ENCODE peak calls at places on chromosomes 12 and 14, in five cellular contexts. G is PC-3; D is K562; C is vagina; Z is naive thymus-derived CD4-positive, alpha-beta T cell. H is an unnamed sample.

GRCh38 chr12:26126340-26127284 is 1.8 kb upstream of the BHLHE41 start:
- DNase-seq in D (peak; percentile 62), G (peak; percentile 94), Z (no peak), C (no peak), H (peak; percentile 71)

GRCh38 chr12:34402899-34403705 is 380.8 kb downstream of the ALG10 start:
- DNase-seq in Z (no peak), D (no peak), C (peak; percentile 77), G (no peak), H (no peak)

GRCh38 chr14:92785601-92786426 is 8.3 kb upstream of the GOLGA5 start:
- DNase-seq in G (peak; percentile 53), Z (no peak), D (peak; percentile 62), C (no peak), H (no peak)

GRCh38 chr12:132414634-132415340 is 75.2 kb upstream of the FBRSL1 start:
- DNase-seq in G (peak; percentile 94), D (peak; percentile 80), Z (peak; percentile 75), C (no peak), H (peak; percentile 66)

GRCh38 chr12:66132408-66132807 is 1.9 kb upstream of the LLPH start:
- DNase-seq in Z (no peak), C (no peak), D (no peak), G (peak; percentile 39), H (no peak)

GRCh38 chr14:32028599-32028998 is 48.5 kb upstream of the ARHGAP5 start:
- DNase-seq in G (peak; percentile 70), Z (no peak), C (no peak), D (no peak), H (no peak)

GRCh38 chr12:14665354-14666348 is 30.7 kb downstream of the GUCY2C start:
- DNase-seq in G (no peak), Z (no peak), C (no peak), D (peak; percentile 15), H (no peak)

GRCh38 chr12:62865860-62866407 is 69.0 kb downstream of the PPM1H start:
- DNase-seq in G (no peak), Z (no peak), D (no peak), C (no peak), H (no peak)

GRCh38 chr14:20836668-20837338 is 34.2 kb upstream of the RNASE1 start:
- DNase-seq in G (peak; percentile 84), Z (no peak), C (no peak), D (peak; percentile 36), H (no peak)

GRCh38 chr12:124739953-124740561 is 123.6 kb downstream of the SCARB1 start:
- DNase-seq in Z (no peak), C (no peak), D (peak; percentile 40), G (no peak), H (no peak)

GRCh38 chr14:69484444-69485113 is at the start of gene PLEKHD1:
- DNase-seq in D (no peak), C (no peak), Z (no peak), G (peak; percentile 56), H (no peak)

GRCh38 chr12:116089080-116089479 is 188.4 kb downstream of the MED13L start:
- DNase-seq in Z (no peak), G (no peak), D (no peak), C (no peak), H (no peak)

GRCh38 chr12:81083018-81083417 is 5.1 kb downstream of the ACSS3 start:
- DNase-seq in Z (no peak), D (no peak), C (no peak), G (no peak), H (no peak)

GRCh38 chr12:22876262-22876661 is 251.3 kb downstream of the ETNK1 start:
- DNase-seq in Z (no peak), C (no peak), D (no peak), G (no peak), H (no peak)

GRCh38 chr12:22880331-22880730 is 255.4 kb downstream of the ETNK1 start:
- DNase-seq in Z (no peak), C (no peak), G (no peak), D (no peak), H (no peak)

GRCh38 chr12:22880810-22881209 is 255.8 kb downstream of the ETNK1 start:
- DNase-seq in C (no peak), Z (no peak), G (no peak), D (no peak), H (no peak)

GRCh38 chr12:22881878-22882277 is 256.9 kb downstream of the ETNK1 start:
- DNase-seq in Z (no peak), C (no peak), D (no peak), G (no peak), H (no peak)

DNA sequence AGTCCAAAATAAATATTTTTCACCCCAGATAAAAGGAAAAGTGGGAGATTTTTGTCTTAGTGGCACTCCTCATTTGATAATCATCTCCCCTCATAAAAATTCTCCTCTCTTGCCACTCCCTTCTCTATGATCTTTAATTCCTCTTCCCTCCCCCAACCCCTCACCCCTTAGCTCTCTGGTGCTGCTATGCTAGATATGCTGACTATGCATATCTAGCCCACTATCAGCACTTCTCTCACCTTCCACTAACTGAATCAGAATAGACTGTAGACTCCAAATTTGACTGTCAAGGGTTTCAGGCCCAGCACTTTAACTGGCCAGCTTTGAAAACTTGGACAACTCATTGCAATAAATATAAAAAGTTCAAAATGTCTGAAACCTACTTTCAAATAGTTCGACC is 254.2 kb downstream of the ETNK1 start:
- DNase-seq in G (no peak), D (no peak), C (no peak), Z (no peak), H (no peak)
- H3K4me1 ChIP-seq in G (no peaks in the 10 kb centered on the region), D (no peaks in the 10 kb centered on the region), C (no peaks in the 10 kb centered on the region), Z (no peaks in the 10 kb centered on the region), H (no peaks in the 10 kb centered on the region)

GRCh38 chr14:46279327-46279726 is 372.3 kb downstream of the RPL10L start:
- DNase-seq in D (no peak), G (no peak), Z (no peak), C (no peak), H (no peak)
- H3K4me3 ChIP-seq in D (no peak overlapping the region), G (no peak overlapping the region), Z (no peak overlapping the region), C (no peak overlapping the region), H (no peak overlapping the region)

GRCh38 chr14:99539503-99539902 is 58.3 kb downstream of the CCNK start:
- DNase-seq in Z (no peak), G (no peak), D (no peak), C (no peak), H (no peak)
- H3K4me1 ChIP-seq in Z (no peaks in the 10 kb centered on the region), G (peaks cover 22% of the 10 kb centered on the region), D (peaks cover under 1% of the 10 kb centered on the region), C (peaks cover 38% of the 10 kb centered on the region), H (no peaks in the 10 kb centered on the region)

GRCh38 chr14:61764342-61765122 is 2.3 kb downstream of the SNAPC1 start:
- DNase-seq in D (no peak), Z (no peak), G (peak; percentile 59), C (no peak), H (no peak)
- H3K4me3 ChIP-seq in D (peak overlapping the region; percentile 77), Z (no peak overlapping the region), G (peak overlapping the region; percentile 96), C (no peak overlapping the region), H (no peak overlapping the region)

DNA sequence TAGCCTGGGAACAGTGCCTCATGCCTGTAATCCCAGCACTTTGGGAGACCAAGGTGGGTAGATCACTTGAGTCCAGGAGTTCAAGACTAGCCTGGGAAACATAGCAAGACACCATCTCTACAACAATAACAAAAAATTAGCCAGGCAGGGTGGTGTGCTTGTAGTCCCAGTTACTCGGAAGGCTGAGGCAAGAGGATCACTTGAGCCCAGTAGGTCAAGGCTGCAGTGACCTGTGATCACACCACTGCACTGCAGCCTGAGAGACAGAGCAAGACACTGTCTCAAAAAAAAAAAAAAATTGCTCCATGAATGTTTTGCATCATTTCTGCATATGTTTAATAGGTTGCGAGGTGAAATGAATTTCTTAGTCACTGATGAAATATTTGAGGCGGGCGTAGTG is 24.2 kb downstream of the DTX1 start:
- DNase-seq in D (no peak), C (no peak), G (no peak), Z (no peak), H (no peak)
- H3K4me1 ChIP-seq in D (no peaks in the 10 kb centered on the region), C (no peaks in the 10 kb centered on the region), G (no peaks in the 10 kb centered on the region), Z (peaks cover 10% of the 10 kb centered on the region), H (no peaks in the 10 kb centered on the region)

DNA sequence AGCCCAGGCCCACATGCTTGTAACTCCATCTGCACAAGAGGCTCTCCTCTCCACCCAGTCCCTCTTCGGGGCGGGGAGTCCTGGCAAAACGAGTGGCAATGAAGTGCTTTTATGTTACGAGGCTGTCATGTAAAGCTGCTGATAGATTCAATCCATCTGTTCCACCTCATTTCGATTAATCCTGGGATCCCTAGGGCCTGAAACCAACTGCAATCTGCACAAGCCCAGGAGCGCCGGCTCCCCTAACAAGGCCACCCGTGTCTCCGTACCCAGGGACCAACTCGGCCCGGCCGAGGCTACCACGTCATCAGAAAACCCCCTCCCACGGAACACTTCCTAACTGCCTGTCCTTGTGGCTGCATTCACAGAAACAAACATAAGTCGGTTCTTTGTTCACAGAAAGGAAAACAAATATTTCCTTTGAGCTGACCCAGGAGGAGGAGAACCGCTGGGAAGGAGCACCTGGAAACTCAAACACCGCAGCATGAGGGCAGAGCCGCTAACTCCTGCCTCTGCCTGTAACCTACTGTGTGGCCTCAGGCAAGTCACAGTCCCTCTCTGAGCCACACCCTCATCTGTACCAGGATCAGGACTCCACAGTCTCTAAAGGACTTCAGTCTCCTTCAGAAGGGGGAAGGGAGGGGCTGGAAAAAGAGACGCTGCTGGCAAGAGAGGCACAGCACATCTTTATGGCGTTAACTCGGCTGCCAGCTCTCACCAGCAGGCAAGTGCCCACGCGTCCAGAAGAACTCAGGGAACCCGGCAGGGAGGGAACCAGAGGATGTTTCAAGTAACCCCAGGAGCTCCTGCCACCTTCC is 47.8 kb downstream of the CCDC88C start:
- DNase-seq in D (no peak), G (peak; percentile 10), C (no peak), Z (no peak), H (no peak)
- H3K4me3 ChIP-seq in D (no peak overlapping the region), G (no peak overlapping the region), C (no peak overlapping the region), Z (peak overlapping the region; percentile 33), H (no peak overlapping the region)

DNA sequence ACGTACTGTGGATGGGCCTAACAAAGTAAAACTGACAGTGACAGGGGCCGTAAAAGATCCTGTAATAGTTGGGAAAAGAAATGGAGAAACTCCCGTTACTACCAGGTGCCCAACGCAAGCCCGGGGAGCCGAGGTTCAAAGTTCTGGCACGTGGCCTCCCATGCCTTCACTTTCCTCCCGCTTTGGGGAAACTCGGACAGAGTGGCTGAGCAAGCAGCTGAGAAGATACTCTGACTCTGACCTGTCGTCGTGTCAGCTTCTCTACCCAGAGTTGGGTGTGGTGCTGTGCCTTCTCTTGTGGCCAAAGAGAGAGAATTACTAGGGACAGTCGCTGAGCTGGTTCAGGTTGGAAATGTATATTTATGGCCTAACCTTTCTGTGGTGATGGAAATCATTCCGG is 1.7 kb downstream of the B4GALNT3 start:
- DNase-seq in G (no peak), Z (no peak), C (no peak), D (no peak), H (no peak)
- H3K4me1 ChIP-seq in G (peaks cover 16% of the 10 kb centered on the region), Z (peaks cover 13% of the 10 kb centered on the region), C (peaks cover 18% of the 10 kb centered on the region), D (no peaks in the 10 kb centered on the region), H (peaks cover 6% of the 10 kb centered on the region)

GRCh38 chr14:85316701-85317100 is 213.2 kb upstream of the FLRT2 start:
- DNase-seq in G (no peak), Z (no peak), D (no peak), C (no peak), H (no peak)
- H3K4me3 ChIP-seq in G (no peak overlapping the region), Z (no peak overlapping the region), D (no peak overlapping the region), C (no peak overlapping the region), H (no peak overlapping the region)

DNA sequence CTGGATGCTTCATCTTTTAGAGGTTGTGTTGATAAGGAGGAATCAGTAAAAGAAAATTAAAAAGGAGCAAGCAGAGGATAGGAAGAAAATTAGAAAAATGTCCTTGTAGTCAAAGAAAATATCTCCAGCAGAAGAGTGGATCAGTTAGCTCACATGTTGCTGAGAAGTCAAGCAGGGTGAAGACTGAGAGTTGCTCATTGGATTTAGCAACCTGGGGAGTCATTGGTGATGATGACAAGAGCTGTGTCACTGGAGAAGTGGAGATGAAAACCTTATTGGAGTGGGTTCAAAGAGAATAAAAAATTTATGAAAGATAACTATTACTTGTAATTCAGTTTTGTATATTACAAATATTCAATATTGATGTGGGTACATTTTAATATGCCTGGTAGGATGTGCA is 9.8 kb downstream of the FRMD6 start:
- DNase-seq in D (no peak), G (no peak), C (no peak), Z (no peak), H (no peak)
- H3K4me1 ChIP-seq in D (no peaks in the 10 kb centered on the region), G (peaks cover 14% of the 10 kb centered on the region), C (peaks cover 35% of the 10 kb centered on the region), Z (no peaks in the 10 kb centered on the region), H (peaks cover 3% of the 10 kb centered on the region)

H was measured in tibial nerve.